ENCODE peak calls at places on chromosomes 12 and 14, in ten cellular contexts. S, I, R, X, T, Q, P, H, K and Y are unnamed samples.

GRCh38 chr12:103840399-103840880 is 594 bp downstream of the NT5DC3 start:
- DNase-seq in S (no peak), I (no peak), R (no peak), X (no peak), T (no peak), Q (peak; percentile 45), P (peak; percentile 21), H (no peak), K (no peak), Y (no peak)

GRCh38 chr14:77007339-77007974 is 21.1 kb downstream of the IRF2BPL start:
- DNase-seq in S (no peak), I (no peak), R (peak; percentile 95), X (no peak), T (no peak), Q (no peak), P (peak; percentile 62), H (no peak), K (no peak), Y (peak; percentile 79)

GRCh38 chr14:27243360-27243759 is 645.5 kb upstream of the NOVA1 start:
- DNase-seq in S (no peak), I (no peak), R (no peak), X (no peak), T (no peak), Q (peak; percentile 9), P (no peak), H (no peak), K (no peak), Y (no peak)

GRCh38 chr14:31435276-31435675 is 14.9 kb upstream of the HEATR5A start:
- DNase-seq in S (no peak), I (no peak), R (no peak), X (no peak), T (no peak), Q (peak; percentile 87), P (no peak), H (no peak), K (no peak), Y (no peak)

GRCh38 chr14:35400707-35401421 is 3.7 kb downstream of the NFKBIA start:
- DNase-seq in S (peak; percentile 73), I (peak; percentile 46), R (no peak), X (no peak), T (no peak), Q (no peak), P (peak; percentile 33), H (no peak), K (no peak), Y (no peak)

GRCh38 chr12:75979181-75979580 is 52.4 kb downstream of the PHLDA1 start:
- DNase-seq in S (no peak), I (no peak), R (no peak), X (no peak), T (no peak), Q (peak; percentile 70), P (no peak), H (no peak), K (no peak), Y (no peak)

GRCh38 chr12:4435537-4435936 is 10.1 kb downstream of the FGF6 start:
- DNase-seq in S (no peak), I (peak; percentile 25), R (no peak), X (peak; percentile 11), T (no peak), Q (no peak), P (no peak), H (no peak), K (no peak), Y (peak; percentile 6)

GRCh38 chr14:63076476-63076875 is 31.2 kb upstream of the KCNH5 start:
- DNase-seq in S (no peak), I (no peak), R (no peak), X (no peak), T (no peak), Q (no peak), P (no peak), H (no peak), K (no peak), Y (no peak)

GRCh38 chr12:18101043-18101442 is 11.1 kb upstream of the RERGL start:
- DNase-seq in S (no peak), I (no peak), R (no peak), X (no peak), T (no peak), Q (no peak), P (no peak), H (no peak), K (no peak), Y (no peak)

GRCh38 chr12:83016226-83016835 is 329.6 kb downstream of the TMTC2 start:
- DNase-seq in S (peak; percentile 5), I (no peak), R (peak; percentile 25), X (no peak), T (peak; percentile 49), Q (peak; percentile 94), P (no peak), H (no peak), K (no peak), Y (no peak)

GRCh38 chr12:13744566-13744965 is 236.8 kb downstream of the GRIN2B start:
- DNase-seq in S (no peak), I (no peak), R (no peak), X (no peak), T (no peak), Q (no peak), P (no peak), H (no peak), K (no peak), Y (no peak)

GRCh38 chr14:49417790-49418189 is 168.4 kb downstream of the RPS29 start:
- DNase-seq in S (no peak), I (no peak), R (no peak), X (no peak), T (no peak), Q (no peak), P (no peak), H (no peak), K (no peak), Y (no peak)

GRCh38 chr14:23360496-23360895 is 4.5 kb downstream of the EFS start:
- DNase-seq in S (peak; percentile 54), I (peak; percentile 78), R (no peak), X (peak; percentile 66), T (no peak), Q (no peak), P (no peak), H (no peak), K (peak; percentile 49), Y (no peak)

GRCh38 chr14:43359317-43359716 is 1147.8 kb downstream of the FSCB start:
- DNase-seq in S (no peak), I (no peak), R (no peak), X (no peak), T (no peak), Q (no peak), P (no peak), H (no peak), K (no peak), Y (no peak)

GRCh38 chr14:24833385-24833784 is 199.4 kb upstream of the GZMB start:
- DNase-seq in S (no peak), I (no peak), R (no peak), X (no peak), T (no peak), Q (no peak), P (no peak), H (no peak), K (no peak), Y (no peak)

GRCh38 chr12:79690606-79691298 is at the start of gene PAWR:
- DNase-seq in S (peak; percentile 71), I (peak; percentile 97), R (peak; percentile 80), X (peak; percentile 88), T (peak; percentile 68), Q (peak; percentile 70), P (peak; percentile 86), H (peak; percentile 90), K (peak; percentile 82), Y (peak; percentile 88)

GRCh38 chr12:130460611-130461478 is 123.2 kb downstream of the PIWIL1 start:
- DNase-seq in S (no peak), I (no peak), R (no peak), X (no peak), T (no peak), Q (no peak), P (no peak), H (no peak), K (peak; percentile 47), Y (no peak)

GRCh38 chr12:109510196-109510595 is 32.8 kb downstream of the UBE3B start:
- DNase-seq in S (no peak), I (no peak), R (no peak), X (no peak), T (no peak), Q (no peak), P (no peak), H (no peak), K (no peak), Y (no peak)

DNA sequence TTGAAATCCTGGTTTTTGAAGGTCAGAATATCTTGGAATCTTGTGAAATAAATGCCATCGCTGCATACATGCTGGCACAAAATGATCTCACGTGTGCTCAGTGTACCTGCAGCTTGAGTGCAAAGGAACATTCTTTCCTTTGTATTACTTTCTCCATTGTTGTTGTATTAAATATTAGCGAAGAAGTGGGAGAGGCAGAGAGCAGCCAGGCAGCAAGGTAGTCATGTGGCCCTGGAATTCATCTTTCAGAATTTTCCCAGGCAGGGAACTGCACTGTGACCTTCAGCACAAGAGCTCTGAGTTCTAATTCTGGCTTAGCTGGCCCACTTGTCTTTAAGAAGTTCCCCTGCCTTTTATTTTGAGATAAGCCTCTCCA is 145.5 kb downstream of the PRKCH start:
- DNase-seq in S (no peak), I (no peak), R (no peak), X (no peak), T (no peak), Q (no peak), P (no peak), H (no peak), K (no peak), Y (no peak)
- H3K4me1 ChIP-seq in S (peaks cover 44% of the 10 kb centered on the region), I (peaks cover 15% of the 10 kb centered on the region), R (peaks cover 5% of the 10 kb centered on the region), X (peaks cover 19% of the 10 kb centered on the region), T (peaks cover 42% of the 10 kb centered on the region), Q (peaks cover 29% of the 10 kb centered on the region), P (peaks cover 15% of the 10 kb centered on the region), H (peaks cover 4% of the 10 kb centered on the region), K (peaks cover 74% of the 10 kb centered on the region), Y (peaks cover 9% of the 10 kb centered on the region)

GRCh38 chr12:105231396-105231795 is 4.6 kb downstream of the APPL2 start:
- DNase-seq in S (peak; percentile 31), I (no peak), R (no peak), X (no peak), T (no peak), Q (no peak), P (peak; percentile 59), H (no peak), K (no peak), Y (peak; percentile 44)
- H3K4me1 ChIP-seq in S (peaks cover 35% of the 10 kb centered on the region), I (peaks cover 4% of the 10 kb centered on the region), R (peaks cover 5% of the 10 kb centered on the region), X (peaks cover 4% of the 10 kb centered on the region), T (peaks cover 31% of the 10 kb centered on the region), Q (peaks cover 24% of the 10 kb centered on the region), P (peaks cover 63% of the 10 kb centered on the region), H (peaks cover 5% of the 10 kb centered on the region), K (peaks cover 58% of the 10 kb centered on the region), Y (peaks cover 13% of the 10 kb centered on the region)

GRCh38 chr12:116050266-116050665 is 227.2 kb downstream of the MED13L start:
- DNase-seq in S (no peak), I (no peak), R (no peak), X (no peak), T (no peak), Q (no peak), P (no peak), H (no peak), K (no peak), Y (no peak)
- H3K4me1 ChIP-seq in S (peaks cover 15% of the 10 kb centered on the region), I (no peaks in the 10 kb centered on the region), R (no peaks in the 10 kb centered on the region), X (no peaks in the 10 kb centered on the region), T (peaks cover 25% of the 10 kb centered on the region), Q (peaks cover 6% of the 10 kb centered on the region), P (peaks cover 26% of the 10 kb centered on the region), H (no peaks in the 10 kb centered on the region), K (peaks cover 78% of the 10 kb centered on the region), Y (no peaks in the 10 kb centered on the region)

DNA sequence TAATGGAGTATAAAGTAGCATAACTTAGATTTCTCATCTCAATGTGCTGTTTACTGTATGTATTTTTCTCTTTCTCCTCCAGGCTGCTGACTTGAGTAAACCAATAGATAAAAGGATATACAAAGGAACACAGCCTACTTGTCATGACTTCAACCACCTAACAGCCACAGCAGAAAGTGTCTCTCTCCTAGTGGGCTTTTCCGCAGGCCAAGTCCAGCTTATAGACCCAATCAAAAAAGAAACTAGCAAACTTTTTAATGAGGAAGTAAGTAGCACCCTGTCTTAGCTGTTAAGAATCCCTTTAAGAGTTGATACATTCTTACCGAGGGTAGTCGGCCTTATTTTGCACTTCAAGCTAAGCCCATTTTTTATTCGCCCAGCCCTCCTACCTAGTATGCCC is 55.2 kb downstream of the WDR20 start:
- DNase-seq in S (no peak), I (no peak), R (no peak), X (no peak), T (no peak), Q (no peak), P (no peak), H (no peak), K (no peak), Y (no peak)
- H3K4me1 ChIP-seq in S (peaks cover 58% of the 10 kb centered on the region), I (peaks cover 4% of the 10 kb centered on the region), R (no peaks in the 10 kb centered on the region), X (no peaks in the 10 kb centered on the region), T (peaks cover 3% of the 10 kb centered on the region), Q (no peaks in the 10 kb centered on the region), P (no peaks in the 10 kb centered on the region), H (no peaks in the 10 kb centered on the region), K (peaks cover 28% of the 10 kb centered on the region), Y (no peaks in the 10 kb centered on the region)